ENCODE peak calls at places on chromosomes 11 and 22, in seven cellular contexts. F, R, G, C, E, N and V are unnamed samples.

GRCh38 chr11:8222820-8223512 is 40.7 kb downstream of the LMO1 start:
- DNase-seq in F (no peak), E (no peak), N (no peak), G (peak; percentile 59), R (no peak), C (no peak), V (peak; percentile 59)

GRCh38 chr11:87866951-87867350 is 308.3 kb downstream of the RAB38 start:
- DNase-seq in R (no peak), E (no peak), C (no peak), G (no peak), N (no peak), F (no peak), V (no peak)

GRCh38 chr11:17714356-17714854 is 5.0 kb upstream of the MYOD1 start:
- DNase-seq in F (no peak), E (no peak), R (peak; percentile 78), C (no peak), N (no peak), G (no peak), V (no peak)

GRCh38 chr11:19868281-19868821 is 155.7 kb downstream of the NAV2 start:
- DNase-seq in R (peak; percentile 74), N (no peak), F (no peak), C (no peak), G (no peak), E (no peak), V (peak; percentile 2)

GRCh38 chr11:44033411-44033850 is 14.3 kb upstream of the ACCSL start:
- DNase-seq in C (no peak), E (no peak), F (no peak), R (no peak), N (no peak), G (no peak), V (no peak)

GRCh38 chr11:10329935-10330334 is 25.1 kb downstream of the ADM start:
- DNase-seq in R (no peak), G (no peak), C (no peak), E (no peak), F (no peak), N (peak; percentile 51), V (no peak)

GRCh38 chr11:10651579-10652361 is 41.8 kb downstream of the IRAG1 start:
- DNase-seq in R (peak; percentile 49), E (no peak), G (no peak), C (no peak), N (no peak), F (peak; percentile 58), V (no peak)

GRCh38 chr11:117126223-117126965 is 17.7 kb upstream of the PAFAH1B2 start:
- DNase-seq in G (no peak), R (no peak), F (no peak), C (no peak), N (no peak), E (no peak), V (no peak)

GRCh38 chr11:118052581-118053206 is 24.2 kb upstream of the TMPRSS4 start:
- DNase-seq in R (no peak), N (no peak), E (peak; percentile 49), F (no peak), G (no peak), C (no peak), V (no peak)

GRCh38 chr11:119051440-119052162 is 5.4 kb downstream of the HYOU1 start:
- DNase-seq in G (peak; percentile 72), F (no peak), R (no peak), E (no peak), C (no peak), N (no peak), V (no peak)

GRCh38 chr11:36500315-36500721 is 9.8 kb downstream of the TRAF6 start:
- DNase-seq in G (no peak), R (peak; percentile 33), C (no peak), N (peak; percentile 66), F (no peak), E (peak; percentile 74), V (peak; percentile 84)

GRCh38 chr11:127966821-127967220 is 620.5 kb downstream of the ETS1 start:
- DNase-seq in G (no peak), C (no peak), E (no peak), R (no peak), N (no peak), F (no peak), V (no peak)

GRCh38 chr22:35307892-35308291 is 8.2 kb downstream of the TOM1 start:
- DNase-seq in E (peak; percentile 50), G (peak; percentile 36), R (no peak), C (no peak), F (no peak), N (no peak), V (no peak)

GRCh38 chr22:21082248-21082647 is 36.5 kb downstream of the LRRC74B start:
- DNase-seq in C (no peak), E (no peak), N (no peak), G (no peak), R (no peak), F (no peak), V (no peak)

GRCh38 chr22:19579880-19580279 is 55.7 kb upstream of the CLDN5 start:
- DNase-seq in C (no peak), E (peak; percentile 66), R (peak; percentile 46), N (no peak), F (no peak), G (no peak), V (peak; percentile 41)

GRCh38 chr11:28708075-28708474 is 599.9 kb downstream of the METTL15 start:
- DNase-seq in R (no peak), G (no peak), N (no peak), F (no peak), C (no peak), E (no peak), V (no peak)

GRCh38 chr11:3224730-3225098 is 6.1 kb upstream of the MRGPRG start:
- DNase-seq in C (no peak), F (no peak), N (no peak), G (peak; percentile 76), R (no peak), E (no peak), V (no peak)

GRCh38 chr11:68929706-68930605 is 26.3 kb downstream of the IGHMBP2 start:
- DNase-seq in F (no peak), E (no peak), R (no peak), C (no peak), N (no peak), G (peak; percentile 20), V (no peak)

GRCh38 chr11:124748481-124749338 is 3.3 kb downstream of the VSIG2 start:
- DNase-seq in E (no peak), G (peak; percentile 84), C (no peak), R (no peak), F (peak; percentile 39), N (no peak), V (no peak)

GRCh38 chr11:8910662-8911039 is 338 bp upstream of the AKIP1 start:
- DNase-seq in E (no peak), F (no peak), G (no peak), R (no peak), N (no peak), C (no peak), V (no peak)

GRCh38 chr22:27206747-27207133 is 549.4 kb downstream of the MIAT start:
- DNase-seq in R (no peak), F (no peak), E (no peak), N (no peak), G (no peak), C (no peak), V (no peak)

GRCh38 chr22:36873614-36874308 is 13.0 kb downstream of the NCF4 start:
- DNase-seq in G (peak; percentile 85), R (no peak), C (no peak), F (no peak), N (peak; percentile 69), E (peak; percentile 78), V (peak; percentile 66)

GRCh38 chr11:14273885-14274284 is 85.1 kb downstream of the RRAS2 start:
- DNase-seq in E (no peak), F (no peak), R (no peak), N (no peak), G (no peak), C (no peak), V (no peak)

GRCh38 chr22:22953796-22954195 is 66.2 kb downstream of the IGLL5 start:
- DNase-seq in N (no peak), C (no peak), G (no peak), F (no peak), E (no peak), R (no peak), V (no peak)

GRCh38 chr22:24157783-24158170 is 23.5 kb upstream of the SUSD2 start:
- DNase-seq in N (no peak), F (no peak), C (no peak), R (no peak), E (no peak), G (peak; percentile 86), V (no peak)
- TF ChIP-seq CTCF in N (no peak), F (no peak), C (no peak), R (no peak), E (no peak), G (no peak), V (no peak)

GRCh38 chr22:46082633-46083032 is 67.7 kb upstream of the PPARA start:
- DNase-seq in G (no peak), F (no peak), C (no peak), N (no peak), E (peak; percentile 21), R (no peak), V (no peak)
- H3K4me3 ChIP-seq in G (no peak overlapping the region), F (no peak overlapping the region), C (no peak overlapping the region), N (peak overlapping the region; percentile 52), E (no peak overlapping the region), R (no peak overlapping the region), V (no peak overlapping the region)

DNA sequence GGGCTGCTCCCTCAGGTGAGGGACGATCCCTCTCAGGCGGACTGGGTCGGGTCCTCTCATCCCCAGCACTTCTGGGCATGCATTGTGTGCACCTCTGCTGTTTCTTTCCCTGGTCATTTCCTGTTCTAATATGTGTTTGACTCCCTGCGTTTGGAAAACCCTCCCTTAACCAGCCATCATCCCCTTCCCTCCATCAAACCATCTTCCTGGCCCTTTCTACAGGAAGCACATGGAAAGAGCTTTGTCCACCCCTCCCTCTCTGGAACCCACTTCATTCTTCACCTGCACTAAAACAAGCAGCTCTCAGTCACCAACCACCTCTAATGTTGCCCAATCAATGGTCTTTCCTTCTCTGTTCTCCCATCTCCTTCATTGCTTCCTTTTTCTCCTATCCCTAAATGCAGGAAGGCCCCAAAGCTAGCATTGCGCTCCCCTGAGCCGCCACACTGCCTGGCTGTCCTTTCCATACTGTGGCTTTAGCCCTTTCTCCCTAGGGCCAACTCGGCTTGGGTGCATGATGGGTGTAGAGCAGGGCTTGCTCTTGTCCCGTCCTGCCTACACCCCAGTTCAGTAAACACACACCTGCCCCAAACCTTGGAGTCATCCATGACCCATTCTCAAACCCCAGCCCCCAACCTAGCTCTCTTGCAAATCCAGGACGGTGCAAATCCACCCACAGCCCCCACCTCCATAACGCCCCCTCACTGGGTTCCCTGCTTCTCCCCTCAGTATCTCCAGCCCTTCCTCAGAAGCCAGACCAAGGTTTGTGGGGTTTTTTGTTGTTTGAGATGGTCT is 5.4 kb upstream of the GAS2L1 start:
- DNase-seq in N (no peak), C (no peak), G (no peak), E (peak; percentile 53), F (no peak), R (no peak), V (peak; percentile 27)
- TF ChIP-seq POLR2A in N (no peak), C (no peak), G (no peak), E (no peak), F (no peak), R (no peak), V (no peak)

DNA sequence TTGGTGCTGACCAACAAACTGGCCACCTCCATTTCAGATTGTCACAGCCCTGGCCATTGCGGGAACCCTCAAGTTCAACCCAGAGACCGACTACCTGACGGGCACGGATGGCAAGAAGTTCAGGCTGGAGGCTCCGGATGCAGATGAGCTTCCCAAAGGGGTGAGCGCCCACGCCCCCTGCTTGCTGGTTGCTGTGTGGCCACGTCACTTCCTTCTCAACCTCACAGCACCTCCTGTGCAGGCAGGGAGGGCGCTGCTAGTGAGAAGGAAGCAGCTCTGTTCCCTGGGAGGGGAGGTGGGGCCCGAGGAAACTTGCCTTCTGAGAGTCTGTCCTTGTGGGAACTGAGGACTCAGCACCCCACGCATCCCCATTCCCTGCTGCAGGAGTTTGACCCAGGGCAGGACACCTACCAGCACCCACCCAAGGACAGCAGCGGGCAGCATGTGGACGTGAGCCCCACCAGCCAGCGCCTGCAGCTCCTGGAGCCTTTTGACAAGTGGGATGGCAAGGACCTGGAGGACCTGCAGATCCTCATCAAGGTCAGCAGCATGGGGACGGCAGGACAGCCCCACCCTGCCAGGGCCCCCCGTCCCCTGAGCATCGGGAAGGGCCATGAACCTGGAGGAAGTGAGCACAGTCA is 19.3 kb downstream of the POLR3H start:
- DNase-seq in C (peak; percentile 54), E (no peak), G (peak; percentile 88), R (no peak), N (no peak), F (peak; percentile 66), V (peak; percentile 54)
- TF ChIP-seq CTCF in C (no peak), E (no peak), G (no peak), R (peak; percentile 17), N (no peak), F (no peak), V (peak; percentile 1)